ENCODE peak calls at places on chromosome 15, in four cellular contexts. One of them, this sample, is unnamed.

GRCh38 chr15:49423021-49423420 is at the start of gene FGF7:
- DNase-seq in AG09309: peak
- DNase-seq in ovary: peak
- DNase-seq in nephron progenitor cell: no peak
- DNase-seq in this sample: no peak

GRCh38 chr15:48695835-48696573 is 50.5 kb upstream of the FBN1 start:
- DNase-seq in AG09309: no peak
- DNase-seq in ovary: no peak
- DNase-seq in nephron progenitor cell: no peak
- DNase-seq in this sample: no peak

GRCh38 chr15:31501536-31502157 is 175.0 kb downstream of the KLF13 start:
- DNase-seq in AG09309: no peak
- DNase-seq in ovary: no peak
- DNase-seq in nephron progenitor cell: no peak
- DNase-seq in this sample: no peak

GRCh38 chr15:68404056-68404798 is 27.7 kb downstream of the ITGA11 start:
- DNase-seq in AG09309: no peak
- DNase-seq in ovary: peak
- DNase-seq in nephron progenitor cell: no peak
- DNase-seq in this sample: no peak

GRCh38 chr15:66591322-66591862 is 25.6 kb upstream of the LCTL start:
- DNase-seq in AG09309: no peak
- DNase-seq in ovary: no peak
- DNase-seq in nephron progenitor cell: no peak
- DNase-seq in this sample: no peak

GRCh38 chr15:73483053-73483452 is 40.1 kb downstream of the REC114 start:
- DNase-seq in AG09309: no peak
- DNase-seq in ovary: no peak
- DNase-seq in nephron progenitor cell: no peak
- DNase-seq in this sample: no peak

GRCh38 chr15:77144028-77144427 is 73.1 kb upstream of the TSPAN3 start:
- DNase-seq in AG09309: peak
- DNase-seq in ovary: no peak
- DNase-seq in nephron progenitor cell: no peak
- DNase-seq in this sample: no peak

GRCh38 chr15:89352476-89352875 is 17.9 kb upstream of the POLG start:
- DNase-seq in AG09309: no peak
- DNase-seq in ovary: no peak
- DNase-seq in nephron progenitor cell: no peak
- DNase-seq in this sample: no peak

GRCh38 chr15:45458746-45459403 is 63.7 kb downstream of the SLC30A4 start:
- DNase-seq in AG09309: no peak
- DNase-seq in ovary: peak
- DNase-seq in nephron progenitor cell: peak
- DNase-seq in this sample: peak

GRCh38 chr15:89766357-89767311 is 9.5 kb upstream of the MESP2 start:
- DNase-seq in AG09309: no peak
- DNase-seq in ovary: no peak
- DNase-seq in nephron progenitor cell: no peak
- DNase-seq in this sample: no peak

GRCh38 chr15:80800067-80800466 is 20.9 kb downstream of the CEMIP start:
- DNase-seq in AG09309: no peak
- DNase-seq in ovary: no peak
- DNase-seq in nephron progenitor cell: no peak
- DNase-seq in this sample: no peak

GRCh38 chr15:76576526-76577279 is 240.1 kb downstream of the ISL2 start:
- DNase-seq in AG09309: no peak
- DNase-seq in ovary: peak
- DNase-seq in nephron progenitor cell: no peak
- DNase-seq in this sample: no peak

GRCh38 chr15:65189102-65189740 is 4.1 kb upstream of the CLPX start:
- DNase-seq in AG09309: no peak
- DNase-seq in ovary: no peak
- DNase-seq in nephron progenitor cell: peak
- DNase-seq in this sample: no peak

GRCh38 chr15:59997070-59997701 is 6.9 kb upstream of the FOXB1 start:
- DNase-seq in AG09309: no peak
- DNase-seq in ovary: no peak
- DNase-seq in nephron progenitor cell: peak
- DNase-seq in this sample: no peak

DNA sequence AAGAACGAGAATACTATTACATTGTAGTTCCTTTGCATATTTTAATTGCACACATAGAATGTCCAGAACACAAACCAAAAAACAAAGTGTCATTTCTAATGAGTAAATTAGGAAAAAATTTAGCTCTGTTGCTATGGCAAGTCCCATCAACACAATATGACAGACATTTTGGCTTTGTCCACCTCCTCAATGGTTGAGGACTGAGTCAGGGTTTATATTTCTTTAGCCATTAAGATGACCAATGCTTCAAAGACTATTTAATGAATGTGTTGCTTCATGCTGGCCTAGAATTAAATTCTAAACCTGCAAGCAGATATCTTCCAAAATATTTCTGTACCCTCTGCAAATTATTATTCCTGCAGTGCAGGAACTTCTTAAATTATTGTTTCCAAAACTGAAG is 719.2 kb downstream of the NTRK3 start:
- DNase-seq in AG09309: no peak
- DNase-seq in ovary: no peak
- DNase-seq in nephron progenitor cell: no peak
- DNase-seq in this sample: no peak
- TF ChIP-seq CTCF in AG09309: no peak
- TF ChIP-seq CTCF in ovary: no peak
- TF ChIP-seq CTCF in nephron progenitor cell: no peak
- TF ChIP-seq CTCF in this sample: no peak

GRCh38 chr15:101017041-101017754 is 98.0 kb downstream of the LRRK1 start:
- DNase-seq in AG09309: no peak
- DNase-seq in ovary: no peak
- DNase-seq in nephron progenitor cell: no peak
- DNase-seq in this sample: no peak

GRCh38 chr15:101014276-101014675 is 95.1 kb downstream of the LRRK1 start:
- DNase-seq in AG09309: no peak
- DNase-seq in ovary: no peak
- DNase-seq in nephron progenitor cell: no peak
- DNase-seq in this sample: no peak

GRCh38 chr15:101013769-101014223 is 94.6 kb downstream of the LRRK1 start:
- DNase-seq in AG09309: no peak
- DNase-seq in ovary: no peak
- DNase-seq in nephron progenitor cell: no peak
- DNase-seq in this sample: no peak

GRCh38 chr15:101016581-101016980 is 97.4 kb downstream of the LRRK1 start:
- DNase-seq in AG09309: no peak
- DNase-seq in ovary: no peak
- DNase-seq in nephron progenitor cell: no peak
- DNase-seq in this sample: no peak

GRCh38 chr15:101014921-101015841 is 96.0 kb downstream of the LRRK1 start:
- DNase-seq in AG09309: no peak
- DNase-seq in ovary: peak
- DNase-seq in nephron progenitor cell: peak
- DNase-seq in this sample: peak
- TF ChIP-seq CTCF in AG09309: peak
- TF ChIP-seq CTCF in ovary: peak
- TF ChIP-seq CTCF in nephron progenitor cell: peak
- TF ChIP-seq CTCF in this sample: peak

DNA sequence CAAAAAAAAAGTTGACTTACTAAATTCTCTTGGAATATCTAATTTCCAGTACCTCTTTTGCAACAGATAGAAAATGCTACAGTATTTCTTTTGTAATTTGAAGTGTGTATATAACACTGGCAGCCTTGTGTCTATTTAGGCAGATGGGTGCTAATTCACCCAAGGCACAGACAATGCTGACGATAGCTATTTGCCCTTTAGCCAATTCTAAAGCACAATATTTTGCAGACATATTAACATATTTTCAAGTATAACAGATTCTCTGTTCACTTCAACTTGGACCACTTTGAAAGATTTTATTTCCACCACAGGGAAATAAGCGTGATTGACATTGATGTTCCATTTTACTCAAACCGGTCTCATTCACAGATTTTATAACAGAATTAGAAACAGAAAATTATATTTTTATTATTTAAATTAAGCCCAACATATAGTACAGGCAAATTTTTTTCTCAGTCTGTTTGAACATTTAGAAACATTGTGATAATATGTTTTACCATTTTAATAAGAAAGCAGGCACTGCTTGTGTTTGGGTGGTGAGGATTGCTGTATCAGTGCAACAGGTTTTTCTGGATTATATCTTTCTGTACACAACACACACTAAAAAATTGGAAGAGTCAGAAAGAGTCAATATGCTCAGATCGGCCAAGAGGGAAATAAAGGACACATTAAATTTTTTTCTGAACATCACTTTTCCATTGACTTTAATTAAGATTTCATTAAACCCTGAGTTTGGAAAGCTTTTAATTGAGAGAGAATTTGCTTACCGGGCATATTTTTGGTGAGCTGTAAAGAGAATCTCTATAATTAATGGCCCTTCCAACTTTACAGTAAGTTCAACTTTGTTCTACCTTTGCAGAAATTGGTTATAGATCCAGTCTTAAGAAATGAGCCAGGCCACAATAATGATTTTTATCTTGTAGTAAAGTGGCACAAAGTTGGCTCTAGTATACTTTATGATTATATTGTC is 327.3 kb upstream of the NR2F2 start:
- DNase-seq in AG09309: no peak
- DNase-seq in ovary: no peak
- DNase-seq in nephron progenitor cell: no peak
- DNase-seq in this sample: no peak
- TF ChIP-seq CTCF in AG09309: no peak
- TF ChIP-seq CTCF in ovary: no peak
- TF ChIP-seq CTCF in nephron progenitor cell: no peak
- TF ChIP-seq CTCF in this sample: no peak

DNA sequence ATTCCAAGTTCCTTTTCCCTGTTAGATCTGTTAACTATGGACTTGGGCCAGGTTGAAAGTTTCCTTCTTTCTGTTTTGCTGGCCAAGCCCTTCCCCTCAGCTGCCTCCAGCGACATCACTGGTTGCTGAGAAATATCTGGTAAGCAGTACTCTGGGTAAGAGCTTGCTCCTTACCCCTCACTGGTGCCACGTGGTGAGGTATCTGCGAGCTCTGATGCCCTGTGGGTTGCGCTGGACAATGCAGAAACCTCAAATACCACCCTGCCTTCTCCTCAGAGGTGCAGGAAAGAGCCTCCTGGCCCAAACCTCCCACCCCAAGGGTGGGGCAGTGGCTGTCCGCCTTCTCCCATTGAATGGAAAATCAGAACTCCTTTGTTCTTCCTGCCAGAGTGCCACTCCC is 42.9 kb upstream of the APH1B start:
- DNase-seq in AG09309: no peak
- DNase-seq in ovary: no peak
- DNase-seq in nephron progenitor cell: no peak
- DNase-seq in this sample: no peak
- TF ChIP-seq CTCF in AG09309: no peak
- TF ChIP-seq CTCF in ovary: no peak
- TF ChIP-seq CTCF in nephron progenitor cell: no peak
- TF ChIP-seq CTCF in this sample: no peak

GRCh38 chr15:84934942-84935729 is 46.5 kb upstream of the PDE8A start:
- DNase-seq in AG09309: no peak
- DNase-seq in ovary: no peak
- DNase-seq in nephron progenitor cell: peak
- DNase-seq in this sample: no peak
- TF ChIP-seq CTCF in AG09309: peak
- TF ChIP-seq CTCF in ovary: no peak
- TF ChIP-seq CTCF in nephron progenitor cell: no peak
- TF ChIP-seq CTCF in this sample: no peak

GRCh38 chr15:32659340-32659831 is 17.9 kb downstream of the SCG5 start:
- DNase-seq in AG09309: peak
- DNase-seq in ovary: no peak
- DNase-seq in nephron progenitor cell: peak
- DNase-seq in this sample: no peak
- TF ChIP-seq CTCF in AG09309: peak
- TF ChIP-seq CTCF in ovary: no peak
- TF ChIP-seq CTCF in nephron progenitor cell: no peak
- TF ChIP-seq CTCF in this sample: no peak

DNA sequence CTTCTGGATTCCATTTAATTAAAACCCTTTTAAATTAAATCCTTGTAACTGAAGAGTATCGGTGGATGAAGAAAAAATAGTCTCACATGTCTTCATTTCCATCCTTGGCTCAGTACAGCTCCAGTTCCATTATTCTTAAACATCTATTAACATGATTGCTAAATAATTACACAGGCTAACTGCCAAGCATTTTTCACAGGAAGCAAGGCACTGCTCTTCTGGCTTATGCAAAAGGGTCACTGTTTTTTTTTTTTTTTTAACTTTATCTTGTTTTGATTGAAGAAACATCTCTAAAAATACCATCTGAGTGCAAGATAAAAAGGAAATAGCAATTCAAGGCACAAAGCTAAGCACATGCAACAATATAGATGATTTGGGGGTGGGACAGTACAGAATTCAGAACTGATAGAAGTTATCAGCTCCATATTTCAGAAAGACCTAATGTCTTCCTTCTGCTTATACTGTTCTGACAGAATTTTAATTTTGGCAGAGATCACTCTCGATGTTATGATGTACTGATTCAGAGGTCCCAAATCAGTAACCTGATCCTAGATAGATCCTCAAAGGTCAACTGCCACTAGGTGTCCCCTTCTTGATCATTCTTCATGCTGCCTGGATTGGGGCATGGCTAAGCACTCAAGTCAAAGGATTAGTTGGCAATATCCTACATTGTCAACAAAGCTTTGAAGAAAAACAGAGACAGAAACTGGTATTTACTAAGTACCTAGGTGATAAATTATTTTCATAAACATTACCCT is 57.8 kb upstream of the ACTC1 start:
- DNase-seq in AG09309: no peak
- DNase-seq in ovary: no peak
- DNase-seq in nephron progenitor cell: no peak
- DNase-seq in this sample: no peak
- TF ChIP-seq CTCF in AG09309: no peak
- TF ChIP-seq CTCF in ovary: no peak
- TF ChIP-seq CTCF in nephron progenitor cell: no peak
- TF ChIP-seq CTCF in this sample: no peak